ENCODE peak calls at places on chromosomes 4 and X, in nine cellular contexts. One of them, this sample, is unnamed.

GRCh38 chr4:10578027-10578426 is 106.5 kb downstream of the CLNK start:
- DNase-seq in fibroblast of lung: no peak
- DNase-seq in choroid plexus epithelial cell: peak; percentile 5
- DNase-seq in heart right ventricle: no peak
- DNase-seq in T-cell: no peak
- DNase-seq in dorsolateral prefrontal cortex: no peak
- DNase-seq in stimulated activated CD4-positive, alpha-beta T cell treated with anti-CD3 and anti-CD28 coated beads, Interleukin-4, amount 100 ng/mL, for 48 hours: no peak
- DNase-seq in Kasumi-1: no peak
- DNase-seq in A549: no peak
- DNase-seq in this sample: no peak

GRCh38 chr4:176588436-176588835 is 204.3 kb downstream of the VEGFC start:
- DNase-seq in fibroblast of lung: no peak
- DNase-seq in stimulated activated CD4-positive, alpha-beta T cell treated with anti-CD3 and anti-CD28 coated beads, Interleukin-4, amount 100 ng/mL, for 48 hours: no peak
- DNase-seq in heart right ventricle: no peak
- DNase-seq in Kasumi-1: no peak
- DNase-seq in T-cell: no peak
- DNase-seq in choroid plexus epithelial cell: no peak
- DNase-seq in A549: no peak
- DNase-seq in dorsolateral prefrontal cortex: no peak
- DNase-seq in this sample: no peak

GRCh38 chrX:57929373-57929772 is 19.1 kb upstream of the ZXDA start:
- DNase-seq in fibroblast of lung: peak; percentile 6
- DNase-seq in T-cell: no peak
- DNase-seq in A549: no peak
- DNase-seq in dorsolateral prefrontal cortex: no peak
- DNase-seq in choroid plexus epithelial cell: peak; percentile 63
- DNase-seq in stimulated activated CD4-positive, alpha-beta T cell treated with anti-CD3 and anti-CD28 coated beads, Interleukin-4, amount 100 ng/mL, for 48 hours: no peak
- DNase-seq in Kasumi-1: peak; percentile 37
- DNase-seq in heart right ventricle: no peak
- DNase-seq in this sample: no peak

GRCh38 chr4:87835732-87836131 is 3.0 kb downstream of the MEPE start:
- DNase-seq in choroid plexus epithelial cell: no peak
- DNase-seq in heart right ventricle: no peak
- DNase-seq in fibroblast of lung: peak; percentile 22
- DNase-seq in Kasumi-1: no peak
- DNase-seq in dorsolateral prefrontal cortex: no peak
- DNase-seq in T-cell: no peak
- DNase-seq in A549: no peak
- DNase-seq in stimulated activated CD4-positive, alpha-beta T cell treated with anti-CD3 and anti-CD28 coated beads, Interleukin-4, amount 100 ng/mL, for 48 hours: no peak
- DNase-seq in this sample: no peak

GRCh38 chrX:53939127-53939526 is 105.1 kb downstream of the PHF8 start:
- DNase-seq in stimulated activated CD4-positive, alpha-beta T cell treated with anti-CD3 and anti-CD28 coated beads, Interleukin-4, amount 100 ng/mL, for 48 hours: no peak
- DNase-seq in T-cell: no peak
- DNase-seq in fibroblast of lung: no peak
- DNase-seq in dorsolateral prefrontal cortex: no peak
- DNase-seq in A549: no peak
- DNase-seq in Kasumi-1: peak; percentile 83
- DNase-seq in choroid plexus epithelial cell: no peak
- DNase-seq in heart right ventricle: no peak
- DNase-seq in this sample: peak; percentile 35

GRCh38 chr4:153497988-153498967 is 32.1 kb downstream of the TMEM131L start:
- DNase-seq in heart right ventricle: no peak
- DNase-seq in dorsolateral prefrontal cortex: no peak
- DNase-seq in A549: no peak
- DNase-seq in Kasumi-1: no peak
- DNase-seq in choroid plexus epithelial cell: peak; percentile 65
- DNase-seq in T-cell: no peak
- DNase-seq in fibroblast of lung: peak; percentile 88
- DNase-seq in stimulated activated CD4-positive, alpha-beta T cell treated with anti-CD3 and anti-CD28 coated beads, Interleukin-4, amount 100 ng/mL, for 48 hours: no peak
- DNase-seq in this sample: no peak

GRCh38 chrX:133655262-133655913 is 240.1 kb upstream of the GPC4 start:
- DNase-seq in fibroblast of lung: peak; percentile 54
- DNase-seq in A549: no peak
- DNase-seq in Kasumi-1: no peak
- DNase-seq in choroid plexus epithelial cell: no peak
- DNase-seq in stimulated activated CD4-positive, alpha-beta T cell treated with anti-CD3 and anti-CD28 coated beads, Interleukin-4, amount 100 ng/mL, for 48 hours: no peak
- DNase-seq in T-cell: no peak
- DNase-seq in dorsolateral prefrontal cortex: no peak
- DNase-seq in heart right ventricle: no peak
- DNase-seq in this sample: no peak

GRCh38 chrX:85243761-85244410 is at the start of the genes SATL1 and ZNF711:
- DNase-seq in dorsolateral prefrontal cortex: peak; percentile 55
- DNase-seq in stimulated activated CD4-positive, alpha-beta T cell treated with anti-CD3 and anti-CD28 coated beads, Interleukin-4, amount 100 ng/mL, for 48 hours: no peak
- DNase-seq in fibroblast of lung: peak; percentile 73
- DNase-seq in choroid plexus epithelial cell: peak; percentile 53
- DNase-seq in A549: peak; percentile 14
- DNase-seq in Kasumi-1: peak; percentile 38
- DNase-seq in heart right ventricle: peak; percentile 20
- DNase-seq in T-cell: peak; percentile 14
- DNase-seq in this sample: peak; percentile 17

GRCh38 chrX:149704664-149705063 is 7.2 kb upstream of the MAGEA11 start:
- DNase-seq in dorsolateral prefrontal cortex: no peak
- DNase-seq in T-cell: no peak
- DNase-seq in Kasumi-1: no peak
- DNase-seq in choroid plexus epithelial cell: no peak
- DNase-seq in A549: no peak
- DNase-seq in heart right ventricle: no peak
- DNase-seq in fibroblast of lung: no peak
- DNase-seq in stimulated activated CD4-positive, alpha-beta T cell treated with anti-CD3 and anti-CD28 coated beads, Interleukin-4, amount 100 ng/mL, for 48 hours: no peak
- DNase-seq in this sample: no peak

GRCh38 chr4:74005528-74005927 is 7.1 kb upstream of the CXCL5 start:
- DNase-seq in heart right ventricle: no peak
- DNase-seq in fibroblast of lung: no peak
- DNase-seq in Kasumi-1: no peak
- DNase-seq in choroid plexus epithelial cell: no peak
- DNase-seq in stimulated activated CD4-positive, alpha-beta T cell treated with anti-CD3 and anti-CD28 coated beads, Interleukin-4, amount 100 ng/mL, for 48 hours: no peak
- DNase-seq in A549: no peak
- DNase-seq in dorsolateral prefrontal cortex: no peak
- DNase-seq in T-cell: no peak
- DNase-seq in this sample: no peak

GRCh38 chr4:64271601-64272081 is 137.6 kb downstream of the TECRL start:
- DNase-seq in A549: peak; percentile 2
- DNase-seq in Kasumi-1: no peak
- DNase-seq in dorsolateral prefrontal cortex: no peak
- DNase-seq in choroid plexus epithelial cell: no peak
- DNase-seq in heart right ventricle: peak; percentile 18
- DNase-seq in stimulated activated CD4-positive, alpha-beta T cell treated with anti-CD3 and anti-CD28 coated beads, Interleukin-4, amount 100 ng/mL, for 48 hours: no peak
- DNase-seq in fibroblast of lung: peak; percentile 0
- DNase-seq in T-cell: no peak
- DNase-seq in this sample: peak; percentile 17

GRCh38 chr4:152935138-152935537 is 985 bp upstream of the FHDC1 start:
- DNase-seq in A549: peak; percentile 18
- DNase-seq in dorsolateral prefrontal cortex: no peak
- DNase-seq in choroid plexus epithelial cell: no peak
- DNase-seq in stimulated activated CD4-positive, alpha-beta T cell treated with anti-CD3 and anti-CD28 coated beads, Interleukin-4, amount 100 ng/mL, for 48 hours: no peak
- DNase-seq in fibroblast of lung: no peak
- DNase-seq in T-cell: no peak
- DNase-seq in heart right ventricle: no peak
- DNase-seq in Kasumi-1: no peak
- DNase-seq in this sample: no peak

GRCh38 chr4:53147179-53147578 is 218.7 kb downstream of the SCFD2 start:
- DNase-seq in A549: no peak
- DNase-seq in dorsolateral prefrontal cortex: no peak
- DNase-seq in heart right ventricle: no peak
- DNase-seq in Kasumi-1: no peak
- DNase-seq in fibroblast of lung: no peak
- DNase-seq in stimulated activated CD4-positive, alpha-beta T cell treated with anti-CD3 and anti-CD28 coated beads, Interleukin-4, amount 100 ng/mL, for 48 hours: no peak
- DNase-seq in T-cell: no peak
- DNase-seq in choroid plexus epithelial cell: no peak
- DNase-seq in this sample: no peak

GRCh38 chr4:1160351-1160750 is 12.0 kb downstream of the SPON2 start:
- DNase-seq in dorsolateral prefrontal cortex: no peak
- DNase-seq in Kasumi-1: no peak
- DNase-seq in T-cell: no peak
- DNase-seq in heart right ventricle: no peak
- DNase-seq in A549: no peak
- DNase-seq in stimulated activated CD4-positive, alpha-beta T cell treated with anti-CD3 and anti-CD28 coated beads, Interleukin-4, amount 100 ng/mL, for 48 hours: no peak
- DNase-seq in choroid plexus epithelial cell: no peak
- DNase-seq in fibroblast of lung: no peak
- DNase-seq in this sample: no peak

GRCh38 chrX:77087529-77088169 is 359.5 kb upstream of the FGF16 start:
- DNase-seq in stimulated activated CD4-positive, alpha-beta T cell treated with anti-CD3 and anti-CD28 coated beads, Interleukin-4, amount 100 ng/mL, for 48 hours: no peak
- DNase-seq in fibroblast of lung: peak; percentile 26
- DNase-seq in Kasumi-1: no peak
- DNase-seq in heart right ventricle: no peak
- DNase-seq in choroid plexus epithelial cell: peak; percentile 23
- DNase-seq in A549: no peak
- DNase-seq in T-cell: no peak
- DNase-seq in dorsolateral prefrontal cortex: no peak
- DNase-seq in this sample: no peak

GRCh38 chr4:21304061-21304541 is 603.8 kb downstream of the PACRGL start:
- DNase-seq in choroid plexus epithelial cell: no peak
- DNase-seq in Kasumi-1: no peak
- DNase-seq in fibroblast of lung: no peak
- DNase-seq in A549: no peak
- DNase-seq in stimulated activated CD4-positive, alpha-beta T cell treated with anti-CD3 and anti-CD28 coated beads, Interleukin-4, amount 100 ng/mL, for 48 hours: no peak
- DNase-seq in T-cell: no peak
- DNase-seq in heart right ventricle: no peak
- DNase-seq in dorsolateral prefrontal cortex: peak; percentile 51
- DNase-seq in this sample: no peak

GRCh38 chr4:186719925-186720694 is 3.5 kb downstream of the FAT1 start:
- DNase-seq in T-cell: no peak
- DNase-seq in stimulated activated CD4-positive, alpha-beta T cell treated with anti-CD3 and anti-CD28 coated beads, Interleukin-4, amount 100 ng/mL, for 48 hours: no peak
- DNase-seq in Kasumi-1: peak; percentile 6
- DNase-seq in choroid plexus epithelial cell: peak; percentile 75
- DNase-seq in fibroblast of lung: peak; percentile 40
- DNase-seq in dorsolateral prefrontal cortex: no peak
- DNase-seq in A549: no peak
- DNase-seq in heart right ventricle: no peak
- DNase-seq in this sample: peak; percentile 37

GRCh38 chr4:165537028-165537648 is 158.3 kb downstream of the CPE start:
- DNase-seq in dorsolateral prefrontal cortex: no peak
- DNase-seq in heart right ventricle: no peak
- DNase-seq in stimulated activated CD4-positive, alpha-beta T cell treated with anti-CD3 and anti-CD28 coated beads, Interleukin-4, amount 100 ng/mL, for 48 hours: no peak
- DNase-seq in A549: peak; percentile 13
- DNase-seq in T-cell: no peak
- DNase-seq in choroid plexus epithelial cell: peak; percentile 75
- DNase-seq in fibroblast of lung: peak; percentile 30
- DNase-seq in Kasumi-1: peak; percentile 65
- DNase-seq in this sample: peak; percentile 22

GRCh38 chr4:108171541-108172230 is 3.0 kb upstream of the LEF1 start:
- DNase-seq in choroid plexus epithelial cell: no peak
- DNase-seq in A549: no peak
- DNase-seq in fibroblast of lung: peak; percentile 15
- DNase-seq in T-cell: peak; percentile 72
- DNase-seq in Kasumi-1: no peak
- DNase-seq in dorsolateral prefrontal cortex: no peak
- DNase-seq in heart right ventricle: no peak
- DNase-seq in stimulated activated CD4-positive, alpha-beta T cell treated with anti-CD3 and anti-CD28 coated beads, Interleukin-4, amount 100 ng/mL, for 48 hours: peak; percentile 28
- DNase-seq in this sample: no peak

GRCh38 chrX:105375816-105376215 is 155.3 kb upstream of the TEX13A start:
- DNase-seq in T-cell: no peak
- DNase-seq in stimulated activated CD4-positive, alpha-beta T cell treated with anti-CD3 and anti-CD28 coated beads, Interleukin-4, amount 100 ng/mL, for 48 hours: no peak
- DNase-seq in Kasumi-1: no peak
- DNase-seq in fibroblast of lung: peak; percentile 10
- DNase-seq in A549: no peak
- DNase-seq in dorsolateral prefrontal cortex: no peak
- DNase-seq in choroid plexus epithelial cell: peak; percentile 85
- DNase-seq in heart right ventricle: no peak
- DNase-seq in this sample: no peak

GRCh38 chr4:187059031-187059430 is 335.4 kb upstream of the FAT1 start:
- DNase-seq in heart right ventricle: no peak
- DNase-seq in A549: no peak
- DNase-seq in fibroblast of lung: no peak
- DNase-seq in dorsolateral prefrontal cortex: no peak
- DNase-seq in T-cell: no peak
- DNase-seq in Kasumi-1: no peak
- DNase-seq in stimulated activated CD4-positive, alpha-beta T cell treated with anti-CD3 and anti-CD28 coated beads, Interleukin-4, amount 100 ng/mL, for 48 hours: no peak
- DNase-seq in choroid plexus epithelial cell: no peak
- DNase-seq in this sample: no peak

GRCh38 chrX:45850197-45850774 is 649.6 kb upstream of the DIPK2B start:
- DNase-seq in choroid plexus epithelial cell: peak; percentile 23
- DNase-seq in dorsolateral prefrontal cortex: no peak
- DNase-seq in heart right ventricle: no peak
- DNase-seq in stimulated activated CD4-positive, alpha-beta T cell treated with anti-CD3 and anti-CD28 coated beads, Interleukin-4, amount 100 ng/mL, for 48 hours: no peak
- DNase-seq in T-cell: peak; percentile 14
- DNase-seq in fibroblast of lung: peak; percentile 35
- DNase-seq in A549: no peak
- DNase-seq in Kasumi-1: no peak
- DNase-seq in this sample: no peak

GRCh38 chr4:336893-337142 is 796 bp upstream of the ZNF141 start:
- DNase-seq in Kasumi-1: no peak
- DNase-seq in heart right ventricle: no peak
- DNase-seq in T-cell: no peak
- DNase-seq in dorsolateral prefrontal cortex: peak; percentile 45
- DNase-seq in fibroblast of lung: no peak
- DNase-seq in A549: no peak
- DNase-seq in stimulated activated CD4-positive, alpha-beta T cell treated with anti-CD3 and anti-CD28 coated beads, Interleukin-4, amount 100 ng/mL, for 48 hours: no peak
- DNase-seq in choroid plexus epithelial cell: no peak
- DNase-seq in this sample: no peak

GRCh38 chr4:48602222-48602621 is 112.2 kb downstream of the ZAR1 start:
- DNase-seq in Kasumi-1: no peak
- DNase-seq in fibroblast of lung: peak; percentile 82
- DNase-seq in heart right ventricle: no peak
- DNase-seq in T-cell: no peak
- DNase-seq in stimulated activated CD4-positive, alpha-beta T cell treated with anti-CD3 and anti-CD28 coated beads, Interleukin-4, amount 100 ng/mL, for 48 hours: no peak
- DNase-seq in dorsolateral prefrontal cortex: no peak
- DNase-seq in A549: no peak
- DNase-seq in choroid plexus epithelial cell: peak; percentile 69
- DNase-seq in this sample: no peak

GRCh38 chr4:5460106-5460801 is 248.1 kb downstream of the EVC2 start:
- DNase-seq in dorsolateral prefrontal cortex: no peak
- DNase-seq in choroid plexus epithelial cell: peak; percentile 54
- DNase-seq in heart right ventricle: no peak
- DNase-seq in T-cell: no peak
- DNase-seq in stimulated activated CD4-positive, alpha-beta T cell treated with anti-CD3 and anti-CD28 coated beads, Interleukin-4, amount 100 ng/mL, for 48 hours: no peak
- DNase-seq in Kasumi-1: peak; percentile 25
- DNase-seq in A549: peak; percentile 38
- DNase-seq in fibroblast of lung: peak; percentile 25
- DNase-seq in this sample: peak; percentile 4

GRCh38 chrX:47186096-47186740 is 7.4 kb upstream of the UBA1 start:
- DNase-seq in fibroblast of lung: no peak
- DNase-seq in heart right ventricle: no peak
- DNase-seq in dorsolateral prefrontal cortex: peak; percentile 39
- DNase-seq in stimulated activated CD4-positive, alpha-beta T cell treated with anti-CD3 and anti-CD28 coated beads, Interleukin-4, amount 100 ng/mL, for 48 hours: no peak
- DNase-seq in Kasumi-1: no peak
- DNase-seq in T-cell: no peak
- DNase-seq in A549: no peak
- DNase-seq in choroid plexus epithelial cell: no peak
- DNase-seq in this sample: no peak

GRCh38 chr4:15455290-15455689 is 14.4 kb upstream of the CC2D2A start:
- DNase-seq in A549: no peak
- DNase-seq in Kasumi-1: no peak
- DNase-seq in fibroblast of lung: no peak
- DNase-seq in dorsolateral prefrontal cortex: no peak
- DNase-seq in stimulated activated CD4-positive, alpha-beta T cell treated with anti-CD3 and anti-CD28 coated beads, Interleukin-4, amount 100 ng/mL, for 48 hours: no peak
- DNase-seq in heart right ventricle: peak; percentile 33
- DNase-seq in choroid plexus epithelial cell: peak; percentile 94
- DNase-seq in T-cell: no peak
- DNase-seq in this sample: no peak

GRCh38 chr4:77240469-77241066 is 83.6 kb downstream of the CCNG2 start:
- DNase-seq in dorsolateral prefrontal cortex: peak; percentile 46
- DNase-seq in choroid plexus epithelial cell: peak; percentile 73
- DNase-seq in T-cell: peak; percentile 44
- DNase-seq in fibroblast of lung: peak; percentile 35
- DNase-seq in stimulated activated CD4-positive, alpha-beta T cell treated with anti-CD3 and anti-CD28 coated beads, Interleukin-4, amount 100 ng/mL, for 48 hours: peak; percentile 66
- DNase-seq in A549: peak; percentile 46
- DNase-seq in heart right ventricle: peak; percentile 15
- DNase-seq in Kasumi-1: peak; percentile 58
- DNase-seq in this sample: no peak

GRCh38 chr4:153804742-153805141 is 15.9 kb upstream of the SFRP2 start:
- DNase-seq in fibroblast of lung: no peak
- DNase-seq in heart right ventricle: no peak
- DNase-seq in A549: no peak
- DNase-seq in choroid plexus epithelial cell: no peak
- DNase-seq in Kasumi-1: no peak
- DNase-seq in dorsolateral prefrontal cortex: no peak
- DNase-seq in stimulated activated CD4-positive, alpha-beta T cell treated with anti-CD3 and anti-CD28 coated beads, Interleukin-4, amount 100 ng/mL, for 48 hours: no peak
- DNase-seq in T-cell: no peak
- DNase-seq in this sample: no peak

GRCh38 chrX:117713411-117713810 is 403.2 kb downstream of the KLHL13 start:
- DNase-seq in A549: no peak
- DNase-seq in fibroblast of lung: no peak
- DNase-seq in Kasumi-1: no peak
- DNase-seq in T-cell: no peak
- DNase-seq in dorsolateral prefrontal cortex: no peak
- DNase-seq in stimulated activated CD4-positive, alpha-beta T cell treated with anti-CD3 and anti-CD28 coated beads, Interleukin-4, amount 100 ng/mL, for 48 hours: no peak
- DNase-seq in choroid plexus epithelial cell: no peak
- DNase-seq in heart right ventricle: no peak
- DNase-seq in this sample: no peak

GRCh38 chr4:84418032-84418709 is 80.9 kb downstream of the NKX6-1 start:
- DNase-seq in heart right ventricle: no peak
- DNase-seq in Kasumi-1: no peak
- DNase-seq in A549: no peak
- DNase-seq in dorsolateral prefrontal cortex: no peak
- DNase-seq in choroid plexus epithelial cell: no peak
- DNase-seq in stimulated activated CD4-positive, alpha-beta T cell treated with anti-CD3 and anti-CD28 coated beads, Interleukin-4, amount 100 ng/mL, for 48 hours: no peak
- DNase-seq in T-cell: no peak
- DNase-seq in fibroblast of lung: no peak
- DNase-seq in this sample: no peak

This sample was measured in CMK.